ENCODE peak calls at places on chromosomes 11 and 22, in four cellular contexts. L, T, C and Q are unnamed samples.

GRCh38 chr11:121082219-121082618 is 18.8 kb upstream of the TECTA start:
- DNase-seq in C (no peak), L (no peak), T (no peak), Q (no peak)

GRCh38 chr11:18853086-18853720 is 61.6 kb upstream of the PTPN5 start:
- DNase-seq in L (no peak), C (no peak), T (no peak), Q (no peak)

GRCh38 chr11:72661486-72661885 is 12.7 kb downstream of the PDE2A start:
- DNase-seq in C (no peak), T (no peak), L (no peak), Q (no peak)

GRCh38 chr11:102435688-102436087 is 16.9 kb downstream of the TMEM123 start:
- DNase-seq in L (no peak), T (no peak), C (no peak), Q (no peak)

GRCh38 chr22:39176067-39176621 is 23.7 kb upstream of the CBX7 start:
- DNase-seq in C (no peak), T (peak), L (peak), Q (peak)

GRCh38 chr11:69508974-69509373 is 27.5 kb downstream of the LINC01488 start:
- DNase-seq in C (no peak), T (peak), L (no peak), Q (no peak)

GRCh38 chr11:21323617-21324016 is 654.2 kb downstream of the NELL1 start:
- DNase-seq in L (no peak), C (no peak), T (no peak), Q (no peak)

GRCh38 chr11:3954448-3955298 is 99.2 kb downstream of the STIM1 start:
- DNase-seq in C (no peak), L (no peak), T (no peak), Q (no peak)

GRCh38 chr11:34262601-34263081 is 95.2 kb downstream of the ABTB2 start:
- DNase-seq in L (no peak), T (no peak), C (no peak), Q (no peak)

GRCh38 chr11:6584528-6584927 is 18.9 kb downstream of the RRP8 start:
- DNase-seq in C (no peak), L (no peak), T (no peak), Q (no peak)

GRCh38 chr22:23750374-23750743 is 553 bp downstream of the ZNF70 start:
- DNase-seq in C (no peak), T (no peak), L (no peak), Q (no peak)

GRCh38 chr11:61727401-61727811 is 25.0 kb upstream of the MYRF start:
- DNase-seq in T (no peak), L (no peak), C (no peak), Q (no peak)

GRCh38 chr22:17575681-17576080 is 12.4 kb downstream of the SLC25A18 start:
- DNase-seq in T (no peak), L (no peak), C (no peak), Q (no peak)

GRCh38 chr11:121841487-121842167 is 274.4 kb downstream of the BLID start:
- DNase-seq in T (no peak), L (no peak), C (peak), Q (no peak)

GRCh38 chr11:102552447-102553200 is 22.1 kb upstream of the MMP7 start:
- DNase-seq in T (no peak), C (no peak), L (no peak), Q (no peak)

GRCh38 chr11:31366795-31367194 is 2.7 kb downstream of the DCDC1 start:
- DNase-seq in T (no peak), L (no peak), C (no peak), Q (no peak)

GRCh38 chr22:44463151-44463550 is 34.9 kb downstream of the RTL6 start:
- DNase-seq in T (peak), C (no peak), L (no peak), Q (no peak)

GRCh38 chr11:6599884-6600390 is 3.5 kb downstream of the RRP8 start:
- DNase-seq in C (no peak), L (no peak), T (no peak), Q (no peak)

GRCh38 chr11:117026593-117027330 is 71.5 kb downstream of the SIK3 start:
- DNase-seq in T (no peak), C (no peak), L (no peak), Q (no peak)

GRCh38 chr11:45798793-45799441 is 6.0 kb upstream of the SLC35C1 start:
- DNase-seq in L (no peak), C (no peak), T (peak), Q (no peak)

GRCh38 chr11:100991541-100991940 is 138.1 kb downstream of the PGR start:
- DNase-seq in T (no peak), C (no peak), L (no peak), Q (no peak)

GRCh38 chr22:20184501-20185145 is 33.8 kb upstream of the CCDC188 start:
- DNase-seq in T (no peak), L (no peak), C (no peak), Q (no peak)

GRCh38 chr11:35629914-35630313 is 11.7 kb downstream of the FJX1 start:
- DNase-seq in L (no peak), C (no peak), T (no peak), Q (no peak)

GRCh38 chr22:46587492-46588278 is 32.5 kb upstream of the GRAMD4 start:
- DNase-seq in C (peak), T (peak), L (peak), Q (no peak)

GRCh38 chr22:24500251-24500820 is 5.2 kb downstream of the UPB1 start:
- DNase-seq in T (peak), C (no peak), L (no peak), Q (no peak)

GRCh38 chr22:18970180-18970947 is 34.3 kb upstream of the PRODH start:
- DNase-seq in L (no peak), T (peak), C (peak), Q (peak)

GRCh38 chr11:117992136-117992535 is 5.9 kb downstream of the IL10RA start:
- DNase-seq in C (no peak), T (no peak), L (no peak), Q (no peak)

GRCh38 chr11:75576445-75577049 is 14.5 kb downstream of the SERPINH1 start:
- DNase-seq in L (no peak), T (peak), C (peak), Q (peak)

GRCh38 chr11:67178421-67178820 is 59.4 kb downstream of the KDM2A start:
- DNase-seq in L (no peak), T (no peak), C (no peak), Q (no peak)

GRCh38 chr11:130904380-130904779 is 11.9 kb downstream of the SNX19 start:
- DNase-seq in T (no peak), C (no peak), L (no peak), Q (no peak)

GRCh38 chr11:113373306-113373705 is 14.3 kb upstream of the ANKK1 start:
- DNase-seq in L (no peak), C (no peak), T (no peak), Q (no peak)

GRCh38 chr22:21590809-21591641 is 23.5 kb downstream of the UBE2L3 start:
- DNase-seq in C (no peak), T (no peak), L (no peak), Q (no peak)

GRCh38 chr11:7577883-7578242 is 64.1 kb downstream of the PPFIBP2 start:
- DNase-seq in L (no peak), C (no peak), T (no peak), Q (no peak)

DNA sequence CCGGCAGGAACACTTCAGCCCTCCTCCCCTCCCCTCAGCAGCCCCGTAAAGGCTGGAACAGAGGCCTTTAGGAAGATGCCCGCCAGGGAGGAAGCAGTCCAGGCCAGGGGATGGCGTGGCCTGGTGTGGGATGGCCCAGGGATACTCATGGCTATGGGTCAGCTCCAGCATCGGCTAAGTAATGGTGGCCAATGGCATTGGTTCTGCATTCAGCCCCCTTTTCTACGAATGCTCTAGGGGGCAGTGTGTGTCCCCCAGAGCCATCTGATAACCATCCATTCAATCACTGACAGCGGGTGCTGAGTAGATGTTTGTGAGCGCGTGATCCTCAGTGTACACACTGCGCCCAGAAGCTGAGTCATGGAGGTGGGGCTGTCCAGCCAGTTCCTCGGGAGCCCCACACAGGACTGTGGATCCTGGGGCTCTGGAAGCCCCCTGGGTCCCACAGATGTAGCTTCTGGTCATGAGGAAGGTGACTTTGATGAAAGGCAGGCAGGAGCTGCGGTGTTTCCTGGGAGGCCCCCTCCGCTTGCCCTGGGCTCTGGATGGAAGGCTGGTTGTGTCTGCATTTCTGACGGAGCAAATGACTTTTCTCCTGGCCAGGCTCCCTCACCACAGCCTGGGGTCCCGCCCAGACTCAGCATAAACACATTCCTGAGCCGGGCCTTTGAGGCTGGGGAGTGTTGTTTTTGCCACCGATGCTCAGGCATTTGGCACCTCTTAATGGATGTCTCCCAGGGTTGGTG is 46.5 kb downstream of the FBLN1 start:
- DNase-seq in L (peak), T (no peak), C (no peak), Q (peak)
- H3K27ac ChIP-seq in L (no peak), T (no peak), C (no peak), Q (no peak)

DNA sequence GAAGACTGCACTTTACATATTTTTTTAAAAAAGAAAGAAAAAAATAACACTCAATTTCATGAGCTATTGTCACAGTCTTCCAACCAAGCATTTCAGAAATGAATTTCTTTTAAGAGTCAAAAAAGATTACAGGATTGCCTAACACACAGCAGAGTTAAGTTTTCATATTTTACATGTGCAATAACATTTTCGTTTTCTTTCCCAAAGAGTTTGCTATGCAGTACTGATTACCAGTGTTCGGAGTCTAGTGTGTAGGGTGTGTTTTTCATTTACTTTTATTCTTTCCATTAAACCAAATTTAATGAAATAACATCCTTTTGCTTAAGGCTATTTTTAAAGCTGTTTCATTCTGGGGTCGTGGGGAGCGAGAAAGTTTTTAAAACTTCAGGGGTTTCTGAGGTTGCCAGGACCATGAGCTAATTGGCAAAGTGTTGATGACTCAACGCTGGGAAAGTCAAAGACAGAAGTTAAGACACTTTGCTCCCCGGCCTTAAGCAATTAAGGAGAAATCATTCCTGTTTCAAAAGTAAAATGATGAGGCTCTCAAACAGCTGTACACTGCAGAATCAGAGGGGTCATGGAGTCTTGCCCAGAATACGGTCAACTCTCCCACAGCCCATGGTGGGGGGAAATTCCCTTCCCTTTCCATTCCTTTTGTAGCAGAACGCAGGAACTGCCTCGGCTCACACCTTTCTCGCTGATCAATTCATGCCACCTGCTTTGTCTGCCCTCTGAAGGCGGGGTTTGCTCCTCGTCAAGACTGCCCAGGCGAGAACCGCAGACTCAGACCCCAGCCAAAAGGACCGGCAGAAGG is 53.0 kb downstream of the MN1 start:
- DNase-seq in C (no peak), L (peak), T (peak), Q (no peak)
- H3K27ac ChIP-seq in C (no peak), L (no peak), T (no peak), Q (peak)

GRCh38 chr22:30949934-30950660 is 18.5 kb downstream of the MORC2 start:
- DNase-seq in L (no peak), T (no peak), C (no peak), Q (no peak)
- H3K27ac ChIP-seq in L (no peak), T (no peak), C (no peak), Q (no peak)

DNA sequence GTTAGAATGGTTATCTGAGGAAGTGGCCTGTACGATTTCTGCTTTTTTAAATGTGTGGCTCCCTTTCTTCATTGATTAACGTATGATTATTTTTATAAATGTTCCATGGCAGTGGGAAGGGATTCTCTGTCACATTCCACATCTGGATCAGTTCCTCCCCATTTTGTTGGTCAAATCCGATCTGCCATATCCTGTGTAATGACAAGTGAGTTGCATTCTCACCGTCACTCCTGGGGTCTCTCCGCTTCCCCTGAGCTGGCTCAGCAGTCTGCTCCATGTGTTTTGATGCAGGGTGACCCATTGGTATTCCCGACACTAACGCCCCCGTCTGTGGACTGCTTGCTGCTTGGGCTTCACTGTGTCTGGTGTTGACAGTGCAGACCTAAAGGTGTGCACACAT is 20.4 kb downstream of the NEAT1 start:
- DNase-seq in T (no peak), C (no peak), L (no peak), Q (no peak)
- H3K27ac ChIP-seq in T (peak), C (peak), L (peak), Q (peak)

GRCh38 chr22:48391820-48392219 is 1435.9 kb downstream of the BRD1 start:
- DNase-seq in T (no peak), L (no peak), C (no peak), Q (no peak)

GRCh38 chr22:48394787-48395620 is 1432.7 kb downstream of the BRD1 start:
- DNase-seq in L (no peak), C (no peak), T (no peak), Q (no peak)

GRCh38 chr22:48391171-48391711 is 1436.4 kb downstream of the BRD1 start:
- DNase-seq in C (no peak), L (no peak), T (no peak), Q (no peak)

GRCh38 chr22:48389916-48390315 is 1437.8 kb downstream of the BRD1 start:
- DNase-seq in C (no peak), L (no peak), T (peak), Q (no peak)

GRCh38 chr22:48393041-48393370 is 1434.7 kb downstream of the BRD1 start:
- DNase-seq in C (no peak), L (no peak), T (no peak), Q (no peak)
- H3K27ac ChIP-seq in C (no peak), L (no peak), T (no peak), Q (no peak)

GRCh38 chr22:36977947-36978660 is 41.1 kb downstream of the TST start:
- DNase-seq in L (peak), T (peak), C (peak), Q (peak)
- H3K27ac ChIP-seq in L (peak), T (peak), C (peak), Q (no peak)

DNA sequence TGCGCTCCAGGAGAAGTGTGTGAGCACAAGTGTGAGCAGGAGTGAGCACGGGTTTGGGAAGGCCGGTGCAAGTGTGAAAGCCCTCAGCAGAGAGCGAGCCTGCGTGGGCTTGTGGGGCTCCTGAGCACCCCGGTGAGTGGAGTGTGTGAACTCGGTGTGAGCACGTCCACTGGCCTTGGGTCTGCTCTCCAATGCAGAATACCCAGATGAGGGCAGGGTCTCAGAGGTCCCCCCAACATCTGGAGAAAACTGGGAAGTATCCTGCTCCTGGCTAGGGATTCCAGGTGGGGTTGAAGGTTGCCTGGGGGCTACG is 1.2 kb downstream of the ESRRA start:
- DNase-seq in L (no peak), C (no peak), T (no peak), Q (no peak)
- H3K27ac ChIP-seq in L (peak), C (peak), T (peak), Q (peak)

DNA sequence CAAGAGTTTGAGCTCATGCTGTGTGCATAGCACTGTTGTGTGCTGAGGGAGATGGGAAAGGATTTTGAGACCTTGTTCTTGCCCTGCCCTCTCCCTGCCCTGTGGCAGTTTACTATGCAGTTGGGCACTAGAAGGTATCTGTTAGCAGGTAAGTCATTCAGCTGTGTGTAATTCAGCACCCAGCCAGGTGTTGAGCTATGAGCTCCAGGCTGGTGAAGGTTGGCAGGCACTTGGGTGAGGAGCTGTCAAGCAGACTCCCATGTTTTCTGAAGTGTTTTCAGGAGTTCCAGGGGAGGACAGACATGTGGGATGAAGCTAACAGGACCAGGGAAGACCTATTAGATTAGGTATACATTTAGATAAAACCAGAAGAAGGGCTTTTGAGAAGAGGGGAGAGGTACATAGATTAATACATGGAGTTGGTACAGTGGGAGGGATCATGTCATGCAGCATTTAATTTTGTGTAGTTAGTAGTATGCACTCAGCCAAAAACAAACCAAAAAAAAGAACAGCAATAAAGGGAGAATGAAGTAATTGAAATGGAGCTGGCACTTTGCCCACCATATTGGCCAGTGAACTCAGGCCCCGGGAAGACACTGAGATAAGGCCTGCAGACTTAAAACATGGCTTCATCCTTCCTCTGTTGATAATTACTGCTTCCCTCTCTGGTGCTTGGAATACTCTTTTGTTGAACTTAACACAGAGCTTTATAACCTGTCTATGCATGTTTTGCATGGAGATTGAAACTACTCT is 2.9 kb downstream of the PANX1 start:
- DNase-seq in L (no peak), T (no peak), C (no peak), Q (no peak)
- H3K27ac ChIP-seq in L (peak), T (peak), C (peak), Q (peak)

GRCh38 chr11:68266936-68267880 is 4.6 kb downstream of the C11orf24 start:
- DNase-seq in C (no peak), L (no peak), T (no peak), Q (no peak)
- H3K27ac ChIP-seq in C (no peak), L (peak), T (peak), Q (no peak)

GRCh38 chr11:13942908-13943505 is 19.5 kb upstream of the SPON1 start:
- DNase-seq in C (no peak), L (no peak), T (no peak), Q (no peak)
- H3K27ac ChIP-seq in C (no peak), L (no peak), T (no peak), Q (no peak)